ENCODE peak calls at places on chromosomes 7 and 10, in nine cellular contexts. Y is foreskin keratinocyte; F is lung; N is mesenchymal stem cell; D is lower lobe of right lung; V is IMR-90; U is thyroid gland; J is RWPE1; O is CD8-positive, alpha-beta memory T cell. M is an unnamed sample.
A peak's percentile ranks its signal among the peaks of the same experiment; 100 is the strongest.

GRCh38 chr10:102020938-102021337 is 35.0 kb downstream of the ARMH3 start:
- DNase-seq in Y (no peak), F (no peak), N (no peak), D (no peak), V (no peak), U (no peak), J (no peak), O (no peak), M (no peak)

GRCh38 chr10:47029181-47029971 is 118.1 kb downstream of the PTPN20 start:
- DNase-seq in Y (no peak), F (no peak), N (no peak), D (no peak), V (no peak), U (no peak), J (no peak), O (no peak), M (no peak)

GRCh38 chr7:5525271-5526189 is 101.9 kb upstream of the TNRC18 start:
- DNase-seq in Y (peak; percentile 87), F (no peak), N (peak; percentile 57), D (no peak), V (peak; percentile 54), U (no peak), J (no peak), O (peak; percentile 20), M (no peak)

GRCh38 chr10:122021421-122021820 is 32.5 kb downstream of the TACC2 start:
- DNase-seq in Y (no peak), F (no peak), N (no peak), D (no peak), V (peak; percentile 33), U (peak; percentile 53), J (no peak), O (no peak), M (no peak)

GRCh38 chr10:114507449-114507848 is 103.1 kb upstream of the AFAP1L2 start:
- DNase-seq in Y (no peak), F (peak; percentile 86), N (no peak), D (peak; percentile 91), V (no peak), U (peak; percentile 99), J (no peak), O (no peak), M (peak; percentile 59)

GRCh38 chr7:139602143-139602722 is 78.7 kb downstream of the CLEC2L start:
- DNase-seq in Y (no peak), F (no peak), N (peak; percentile 49), D (no peak), V (peak; percentile 42), U (no peak), J (peak; percentile 18), O (no peak), M (no peak)

GRCh38 chr7:142542938-142543337 is 206.3 kb upstream of the PRSS1 start:
- DNase-seq in Y (no peak), F (no peak), N (peak; percentile 57), D (no peak), V (peak; percentile 81), U (no peak), J (no peak), O (no peak), M (no peak)

GRCh38 chr10:79051766-79052165 is 17.0 kb upstream of the ZMIZ1 start:
- DNase-seq in Y (no peak), F (no peak), N (no peak), D (peak; percentile 33), V (no peak), U (no peak), J (no peak), O (no peak), M (no peak)

GRCh38 chr10:3478153-3478552 is 305.6 kb upstream of the PITRM1 start:
- DNase-seq in Y (no peak), F (no peak), N (no peak), D (no peak), V (no peak), U (no peak), J (no peak), O (no peak), M (no peak)

GRCh38 chr7:13257661-13258060 is 570.2 kb downstream of the ARL4A start:
- DNase-seq in Y (no peak), F (no peak), N (peak; percentile 21), D (no peak), V (no peak), U (no peak), J (no peak), O (no peak), M (no peak)

GRCh38 chr7:13414661-13415105 is 574.8 kb downstream of the ETV1 start:
- DNase-seq in Y (peak; percentile 24), F (no peak), N (no peak), D (no peak), V (no peak), U (peak; percentile 26), J (peak; percentile 1), O (no peak), M (peak; percentile 14)

GRCh38 chr7:74082770-74083116 is 861 bp upstream of the LIMK1 start:
- DNase-seq in Y (no peak), F (no peak), N (no peak), D (no peak), V (no peak), U (no peak), J (no peak), O (no peak), M (no peak)

GRCh38 chr10:62811159-62811875 is 4.8 kb downstream of the EGR2 start:
- DNase-seq in Y (no peak), F (no peak), N (no peak), D (no peak), V (no peak), U (no peak), J (no peak), O (no peak), M (no peak)

GRCh38 chr7:65946895-65947294 is 35.1 kb downstream of the GUSB start:
- DNase-seq in Y (no peak), F (no peak), N (peak; percentile 90), D (no peak), V (peak; percentile 37), U (no peak), J (no peak), O (no peak), M (no peak)

GRCh38 chr7:157524731-157525130 is 187.9 kb downstream of the DNAJB6 start:
- DNase-seq in Y (no peak), F (no peak), N (no peak), D (no peak), V (no peak), U (no peak), J (no peak), O (no peak), M (no peak)

GRCh38 chr10:1424648-1425047 is 312.7 kb downstream of the ADARB2 start:
- DNase-seq in Y (no peak), F (no peak), N (no peak), D (no peak), V (no peak), U (no peak), J (no peak), O (no peak), M (no peak)

GRCh38 chr7:41508755-41509154 is 194.1 kb downstream of the INHBA start:
- DNase-seq in Y (no peak), F (no peak), N (peak; percentile 93), D (no peak), V (no peak), U (no peak), J (no peak), O (no peak), M (no peak)
- H3K27ac ChIP-seq in Y (no peak overlapping the region), F (no peak overlapping the region), N (no peak overlapping the region), D (no peak overlapping the region), V (no peak overlapping the region), U (no peak overlapping the region), J (no peak overlapping the region), O (no peak overlapping the region), M (no peak overlapping the region)

GRCh38 chr10:21724695-21725371 is 190.8 kb downstream of the MLLT10 start:
- DNase-seq in Y (peak; percentile 95), F (peak; percentile 95), N (peak; percentile 99), D (peak; percentile 78), V (peak; percentile 100), U (peak; percentile 94), J (peak; percentile 86), O (peak; percentile 38), M (peak; percentile 87)
- H3K27ac ChIP-seq in Y (no peak overlapping the region), F (no peak overlapping the region), N (peak overlapping the region; percentile 45), D (no peak overlapping the region), V (no peak overlapping the region), U (peak overlapping the region; percentile 33), J (no peak overlapping the region), O (no peak overlapping the region), M (peak overlapping the region; percentile 5)

GRCh38 chr7:2996141-2996540 is 47.5 kb downstream of the CARD11 start:
- DNase-seq in Y (no peak), F (no peak), N (no peak), D (no peak), V (no peak), U (no peak), J (no peak), O (no peak), M (no peak)

GRCh38 chr7:2990949-2991470 is 52.7 kb downstream of the CARD11 start:
- DNase-seq in Y (no peak), F (no peak), N (peak; percentile 46), D (no peak), V (no peak), U (no peak), J (no peak), O (no peak), M (no peak)

GRCh38 chr7:2997014-2997413 is 46.7 kb downstream of the CARD11 start:
- DNase-seq in Y (no peak), F (no peak), N (no peak), D (no peak), V (no peak), U (no peak), J (no peak), O (no peak), M (no peak)

GRCh38 chr7:2993868-2994267 is 49.8 kb downstream of the CARD11 start:
- DNase-seq in Y (peak; percentile 14), F (no peak), N (no peak), D (no peak), V (no peak), U (peak; percentile 24), J (peak; percentile 6), O (no peak), M (peak; percentile 16)

DNA sequence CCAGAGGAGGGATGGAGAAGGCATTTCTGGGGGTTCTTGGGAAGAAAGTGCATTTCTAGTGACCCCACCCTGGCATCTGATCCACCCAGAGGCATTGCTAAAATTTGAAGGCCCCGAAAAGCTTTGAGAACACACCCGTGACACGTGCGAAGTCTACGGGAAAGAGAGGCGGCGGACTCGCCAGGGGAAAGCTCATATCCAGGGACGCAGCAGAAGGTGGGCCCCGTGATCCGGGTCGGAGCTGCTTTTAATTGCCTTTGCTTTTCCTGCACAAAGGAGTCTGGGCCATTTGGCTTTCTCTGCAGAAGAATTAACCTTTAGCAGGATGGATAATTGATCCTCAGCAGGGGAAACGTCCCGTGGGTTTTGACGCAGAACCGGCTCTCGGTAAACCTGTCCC is 50.3 kb downstream of the CARD11 start:
- DNase-seq in Y (no peak), F (no peak), N (no peak), D (no peak), V (no peak), U (no peak), J (no peak), O (no peak), M (no peak)
- H3K27ac ChIP-seq in Y (no peak overlapping the region), F (no peak overlapping the region), N (no peak overlapping the region), D (no peak overlapping the region), V (no peak overlapping the region), U (no peak overlapping the region), J (no peak overlapping the region), O (no peak overlapping the region), M (no peak overlapping the region)

DNA sequence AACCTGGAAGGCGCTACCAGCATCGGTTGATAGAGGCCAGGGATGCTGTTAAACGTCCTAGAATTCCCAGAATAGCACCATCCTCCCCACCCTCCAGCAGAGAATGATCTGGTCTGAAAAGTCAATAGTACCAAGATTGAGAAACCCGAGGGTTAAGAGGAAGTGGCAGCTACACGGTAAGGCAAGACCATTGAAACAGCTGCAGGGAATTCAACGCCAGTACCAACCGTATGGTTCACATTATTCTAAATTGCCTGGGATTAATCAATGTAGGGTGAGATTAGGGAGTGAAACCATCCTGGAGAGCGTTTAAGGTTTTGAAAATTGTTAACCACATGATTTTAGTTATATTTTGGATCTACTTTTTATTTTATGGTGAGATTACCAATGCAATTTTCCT is 352.2 kb downstream of the PRPF18 start:
- DNase-seq in Y (no peak), F (no peak), N (no peak), D (no peak), V (no peak), U (no peak), J (no peak), O (no peak), M (no peak)
- H3K27ac ChIP-seq in Y (no peak overlapping the region), F (no peak overlapping the region), N (no peak overlapping the region), D (no peak overlapping the region), V (no peak overlapping the region), U (peak overlapping the region; percentile 5), J (no peak overlapping the region), O (no peak overlapping the region), M (no peak overlapping the region)